ENCODE peak calls at places on chromosomes 12 and 14, in eight cellular contexts. One of them, this sample, is unnamed.
A peak's percentile ranks its signal among the peaks of the same experiment; 100 is the strongest.

GRCh38 chr14:100907240-100907639 is 3.7 kb upstream of the RTL1 start:
- DNase-seq in fibroblast of lung: no peak
- DNase-seq in neuronal stem cell: no peak
- DNase-seq in lung: no peak
- DNase-seq in tibial artery: no peak
- DNase-seq in endodermal cell: no peak
- DNase-seq in pancreas: no peak
- DNase-seq in WERI-Rb-1: no peak
- DNase-seq in this sample: no peak

GRCh38 chr14:76636602-76637001 is 124.7 kb upstream of the VASH1 start:
- DNase-seq in fibroblast of lung: no peak
- DNase-seq in neuronal stem cell: no peak
- DNase-seq in lung: no peak
- DNase-seq in tibial artery: no peak
- DNase-seq in endodermal cell: no peak
- DNase-seq in pancreas: no peak
- DNase-seq in WERI-Rb-1: no peak
- DNase-seq in this sample: no peak

GRCh38 chr14:90969493-90970166 is 90.8 kb downstream of the RPS6KA5 start:
- DNase-seq in fibroblast of lung: peak; percentile 57
- DNase-seq in neuronal stem cell: no peak
- DNase-seq in lung: no peak
- DNase-seq in tibial artery: no peak
- DNase-seq in endodermal cell: no peak
- DNase-seq in pancreas: no peak
- DNase-seq in WERI-Rb-1: no peak
- DNase-seq in this sample: no peak

GRCh38 chr12:79685068-79685467 is 5.7 kb downstream of the PAWR start:
- DNase-seq in fibroblast of lung: peak; percentile 70
- DNase-seq in neuronal stem cell: no peak
- DNase-seq in lung: no peak
- DNase-seq in tibial artery: no peak
- DNase-seq in endodermal cell: no peak
- DNase-seq in pancreas: no peak
- DNase-seq in WERI-Rb-1: no peak
- DNase-seq in this sample: no peak

GRCh38 chr14:24279301-24280186 is 8.1 kb upstream of the RABGGTA start:
- DNase-seq in fibroblast of lung: no peak
- DNase-seq in neuronal stem cell: no peak
- DNase-seq in lung: no peak
- DNase-seq in tibial artery: no peak
- DNase-seq in endodermal cell: no peak
- DNase-seq in pancreas: peak; percentile 68
- DNase-seq in WERI-Rb-1: no peak
- DNase-seq in this sample: no peak

GRCh38 chr12:71731439-71732356 is 23.0 kb upstream of the RAB21 start:
- DNase-seq in fibroblast of lung: peak; percentile 15
- DNase-seq in neuronal stem cell: no peak
- DNase-seq in lung: no peak
- DNase-seq in tibial artery: no peak
- DNase-seq in endodermal cell: peak; percentile 85
- DNase-seq in pancreas: no peak
- DNase-seq in WERI-Rb-1: peak; percentile 30
- DNase-seq in this sample: peak; percentile 33

GRCh38 chr12:108515916-108516315 is 839 bp downstream of the FICD start:
- DNase-seq in fibroblast of lung: no peak
- DNase-seq in neuronal stem cell: no peak
- DNase-seq in lung: no peak
- DNase-seq in tibial artery: no peak
- DNase-seq in endodermal cell: peak; percentile 65
- DNase-seq in pancreas: peak; percentile 33
- DNase-seq in WERI-Rb-1: no peak
- DNase-seq in this sample: no peak

GRCh38 chr14:105072892-105073719 is 7.9 kb upstream of the GPR132 start:
- DNase-seq in fibroblast of lung: no peak
- DNase-seq in neuronal stem cell: no peak
- DNase-seq in lung: no peak
- DNase-seq in tibial artery: peak; percentile 56
- DNase-seq in endodermal cell: no peak
- DNase-seq in pancreas: no peak
- DNase-seq in WERI-Rb-1: no peak
- DNase-seq in this sample: no peak

GRCh38 chr12:100215209-100215608 is 14.6 kb downstream of the ACTR6 start:
- DNase-seq in fibroblast of lung: no peak
- DNase-seq in neuronal stem cell: no peak
- DNase-seq in lung: no peak
- DNase-seq in tibial artery: no peak
- DNase-seq in endodermal cell: no peak
- DNase-seq in pancreas: no peak
- DNase-seq in WERI-Rb-1: no peak
- DNase-seq in this sample: no peak

GRCh38 chr14:64763801-64764511 is 59.7 kb downstream of the PLEKHG3 start:
- DNase-seq in fibroblast of lung: peak; percentile 26
- DNase-seq in neuronal stem cell: no peak
- DNase-seq in lung: no peak
- DNase-seq in tibial artery: peak; percentile 77
- DNase-seq in endodermal cell: peak; percentile 66
- DNase-seq in pancreas: no peak
- DNase-seq in WERI-Rb-1: peak; percentile 70
- DNase-seq in this sample: peak; percentile 41

GRCh38 chr14:68232643-68233055 is 413.1 kb downstream of the RAD51B start:
- DNase-seq in fibroblast of lung: peak; percentile 97
- DNase-seq in neuronal stem cell: no peak
- DNase-seq in lung: peak; percentile 49
- DNase-seq in tibial artery: peak; percentile 75
- DNase-seq in endodermal cell: no peak
- DNase-seq in pancreas: peak; percentile 74
- DNase-seq in WERI-Rb-1: no peak
- DNase-seq in this sample: no peak

GRCh38 chr12:123469978-123470377 is 12.0 kb downstream of the SNRNP35 start:
- DNase-seq in fibroblast of lung: no peak
- DNase-seq in neuronal stem cell: no peak
- DNase-seq in lung: no peak
- DNase-seq in tibial artery: no peak
- DNase-seq in endodermal cell: no peak
- DNase-seq in pancreas: no peak
- DNase-seq in WERI-Rb-1: no peak
- DNase-seq in this sample: no peak

GRCh38 chr14:28709571-28710305 is 56.8 kb upstream of the FOXG1 start:
- DNase-seq in fibroblast of lung: no peak
- DNase-seq in neuronal stem cell: no peak
- DNase-seq in lung: no peak
- DNase-seq in tibial artery: no peak
- DNase-seq in endodermal cell: no peak
- DNase-seq in pancreas: no peak
- DNase-seq in WERI-Rb-1: no peak
- DNase-seq in this sample: peak; percentile 6

GRCh38 chr12:117718559-117718958 is 250.2 kb downstream of the KSR2 start:
- DNase-seq in fibroblast of lung: no peak
- DNase-seq in neuronal stem cell: no peak
- DNase-seq in lung: no peak
- DNase-seq in tibial artery: no peak
- DNase-seq in endodermal cell: no peak
- DNase-seq in pancreas: no peak
- DNase-seq in WERI-Rb-1: no peak
- DNase-seq in this sample: no peak

GRCh38 chr12:117875652-117876491 is 92.9 kb downstream of the KSR2 start:
- DNase-seq in fibroblast of lung: peak; percentile 2
- DNase-seq in neuronal stem cell: peak; percentile 83
- DNase-seq in lung: no peak
- DNase-seq in tibial artery: no peak
- DNase-seq in endodermal cell: peak; percentile 96
- DNase-seq in pancreas: no peak
- DNase-seq in WERI-Rb-1: no peak
- DNase-seq in this sample: peak; percentile 95

GRCh38 chr12:122423258-122424165 is 1.0 kb upstream of the CLIP1 start:
- DNase-seq in fibroblast of lung: peak; percentile 44
- DNase-seq in neuronal stem cell: peak; percentile 84
- DNase-seq in lung: peak; percentile 31
- DNase-seq in tibial artery: no peak
- DNase-seq in endodermal cell: peak; percentile 85
- DNase-seq in pancreas: no peak
- DNase-seq in WERI-Rb-1: peak; percentile 20
- DNase-seq in this sample: peak; percentile 88

GRCh38 chr14:55323910-55324309 is 52.7 kb downstream of the FBXO34 start:
- DNase-seq in fibroblast of lung: no peak
- DNase-seq in neuronal stem cell: no peak
- DNase-seq in lung: no peak
- DNase-seq in tibial artery: no peak
- DNase-seq in endodermal cell: no peak
- DNase-seq in pancreas: no peak
- DNase-seq in WERI-Rb-1: no peak
- DNase-seq in this sample: no peak

GRCh38 chr14:55327179-55327578 is 56.0 kb downstream of the FBXO34 start:
- DNase-seq in fibroblast of lung: no peak
- DNase-seq in neuronal stem cell: no peak
- DNase-seq in lung: no peak
- DNase-seq in tibial artery: no peak
- DNase-seq in endodermal cell: no peak
- DNase-seq in pancreas: no peak
- DNase-seq in WERI-Rb-1: no peak
- DNase-seq in this sample: no peak

GRCh38 chr14:55324812-55325211 is 53.6 kb downstream of the FBXO34 start:
- DNase-seq in fibroblast of lung: no peak
- DNase-seq in neuronal stem cell: no peak
- DNase-seq in lung: no peak
- DNase-seq in tibial artery: no peak
- DNase-seq in endodermal cell: no peak
- DNase-seq in pancreas: no peak
- DNase-seq in WERI-Rb-1: no peak
- DNase-seq in this sample: no peak

GRCh38 chr14:55329999-55330710 is 58.9 kb downstream of the FBXO34 start:
- DNase-seq in fibroblast of lung: peak; percentile 11
- DNase-seq in neuronal stem cell: no peak
- DNase-seq in lung: no peak
- DNase-seq in tibial artery: no peak
- DNase-seq in endodermal cell: no peak
- DNase-seq in pancreas: no peak
- DNase-seq in WERI-Rb-1: no peak
- DNase-seq in this sample: no peak

GRCh38 chr14:55328317-55328716 is 57.1 kb downstream of the FBXO34 start:
- DNase-seq in fibroblast of lung: no peak
- DNase-seq in neuronal stem cell: no peak
- DNase-seq in lung: no peak
- DNase-seq in tibial artery: no peak
- DNase-seq in endodermal cell: no peak
- DNase-seq in pancreas: no peak
- DNase-seq in WERI-Rb-1: no peak
- DNase-seq in this sample: no peak
- H3K27ac ChIP-seq in fibroblast of lung: no peak overlapping the region
- H3K27ac ChIP-seq in neuronal stem cell: no peak overlapping the region
- H3K27ac ChIP-seq in lung: no peak overlapping the region
- H3K27ac ChIP-seq in tibial artery: no peak overlapping the region
- H3K27ac ChIP-seq in endodermal cell: no peak overlapping the region
- H3K27ac ChIP-seq in pancreas: no peak overlapping the region
- H3K27ac ChIP-seq in WERI-Rb-1: no peak overlapping the region
- H3K27ac ChIP-seq in this sample: no peak overlapping the region

GRCh38 chr14:53228966-53229365 is 75.8 kb upstream of the DDHD1 start:
- DNase-seq in fibroblast of lung: no peak
- DNase-seq in neuronal stem cell: no peak
- DNase-seq in lung: no peak
- DNase-seq in tibial artery: no peak
- DNase-seq in endodermal cell: no peak
- DNase-seq in pancreas: no peak
- DNase-seq in WERI-Rb-1: no peak
- DNase-seq in this sample: no peak
- H3K9me3 ChIP-seq in fibroblast of lung: no peaks in the 10 kb centered on the region
- H3K9me3 ChIP-seq in neuronal stem cell: peaks cover 2% of the 10 kb centered on the region
- H3K9me3 ChIP-seq in lung: peaks cover 3% of the 10 kb centered on the region
- H3K9me3 ChIP-seq in tibial artery: no peaks in the 10 kb centered on the region
- H3K9me3 ChIP-seq in endodermal cell: peaks cover 28% of the 10 kb centered on the region
- H3K9me3 ChIP-seq in pancreas: no peaks in the 10 kb centered on the region
- H3K9me3 ChIP-seq in WERI-Rb-1: no peaks in the 10 kb centered on the region
- H3K9me3 ChIP-seq in this sample: no peaks in the 10 kb centered on the region

GRCh38 chr12:67772276-67773169 is 124.0 kb downstream of the DYRK2 start:
- DNase-seq in fibroblast of lung: peak; percentile 60
- DNase-seq in neuronal stem cell: peak; percentile 62
- DNase-seq in lung: no peak
- DNase-seq in tibial artery: no peak
- DNase-seq in endodermal cell: peak; percentile 96
- DNase-seq in pancreas: no peak
- DNase-seq in WERI-Rb-1: peak; percentile 57
- DNase-seq in this sample: peak; percentile 76
- H3K27ac ChIP-seq in fibroblast of lung: no peak overlapping the region
- H3K27ac ChIP-seq in neuronal stem cell: peak overlapping the region; percentile 71
- H3K27ac ChIP-seq in lung: peak overlapping the region; percentile 70
- H3K27ac ChIP-seq in tibial artery: peak overlapping the region; percentile 62
- H3K27ac ChIP-seq in endodermal cell: peak overlapping the region; percentile 87
- H3K27ac ChIP-seq in pancreas: no peak overlapping the region
- H3K27ac ChIP-seq in WERI-Rb-1: no peak overlapping the region
- H3K27ac ChIP-seq in this sample: peak overlapping the region; percentile 22

DNA sequence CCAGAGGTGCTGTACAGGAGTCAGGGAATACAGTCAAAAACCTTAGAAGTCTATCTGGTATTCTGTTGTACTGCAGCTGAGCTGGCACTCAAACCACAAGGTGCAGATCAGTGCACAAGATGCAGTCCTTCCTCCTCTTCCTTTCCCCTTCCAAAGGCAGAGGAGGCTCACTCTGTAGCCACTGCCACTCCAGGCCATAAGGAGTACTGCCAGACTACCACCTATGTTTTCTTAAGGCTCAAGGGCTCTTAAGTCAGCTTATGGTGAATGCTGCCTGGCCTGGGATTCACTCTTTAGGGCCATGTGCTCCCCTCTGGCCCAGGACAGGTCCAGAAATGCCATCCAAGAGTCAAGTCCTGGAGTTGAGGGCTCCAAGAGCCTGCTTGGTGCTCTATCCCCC is 200.3 kb downstream of the CRADD start:
- DNase-seq in fibroblast of lung: no peak
- DNase-seq in neuronal stem cell: no peak
- DNase-seq in lung: peak; percentile 26
- DNase-seq in tibial artery: no peak
- DNase-seq in endodermal cell: no peak
- DNase-seq in pancreas: no peak
- DNase-seq in WERI-Rb-1: no peak
- DNase-seq in this sample: no peak
- H3K9me3 ChIP-seq in fibroblast of lung: no peaks in the 10 kb centered on the region
- H3K9me3 ChIP-seq in neuronal stem cell: peaks cover 4% of the 10 kb centered on the region
- H3K9me3 ChIP-seq in lung: no peaks in the 10 kb centered on the region
- H3K9me3 ChIP-seq in tibial artery: no peaks in the 10 kb centered on the region
- H3K9me3 ChIP-seq in endodermal cell: peaks cover 38% of the 10 kb centered on the region
- H3K9me3 ChIP-seq in pancreas: no peaks in the 10 kb centered on the region
- H3K9me3 ChIP-seq in WERI-Rb-1: peaks cover 2% of the 10 kb centered on the region
- H3K9me3 ChIP-seq in this sample: peaks cover 5% of the 10 kb centered on the region

GRCh38 chr14:99793213-99794155 is at the start of gene EML1:
- DNase-seq in fibroblast of lung: peak; percentile 79
- DNase-seq in neuronal stem cell: peak; percentile 85
- DNase-seq in lung: peak; percentile 71
- DNase-seq in tibial artery: peak; percentile 91
- DNase-seq in endodermal cell: peak; percentile 91
- DNase-seq in pancreas: peak; percentile 88
- DNase-seq in WERI-Rb-1: peak; percentile 84
- DNase-seq in this sample: peak; percentile 96
- H3K27ac ChIP-seq in fibroblast of lung: peak within 1 kb of the TSS; percentile 69
- H3K27ac ChIP-seq in neuronal stem cell: peak within 1 kb of the TSS; percentile 90
- H3K27ac ChIP-seq in lung: peak within 1 kb of the TSS; percentile 72
- H3K27ac ChIP-seq in tibial artery: peak within 1 kb of the TSS; percentile 92
- H3K27ac ChIP-seq in endodermal cell: peak within 1 kb of the TSS; percentile 26
- H3K27ac ChIP-seq in pancreas: peak within 1 kb of the TSS; percentile 66
- H3K27ac ChIP-seq in WERI-Rb-1: peak within 1 kb of the TSS; percentile 75
- H3K27ac ChIP-seq in this sample: peak within 1 kb of the TSS; percentile 76

GRCh38 chr12:1881301-1881700 is 37.2 kb downstream of the CACNA2D4 start:
- DNase-seq in fibroblast of lung: no peak
- DNase-seq in neuronal stem cell: no peak
- DNase-seq in lung: no peak
- DNase-seq in tibial artery: no peak
- DNase-seq in endodermal cell: peak; percentile 32
- DNase-seq in pancreas: no peak
- DNase-seq in WERI-Rb-1: no peak
- DNase-seq in this sample: no peak
- H3K9me3 ChIP-seq in fibroblast of lung: no peaks in the 10 kb centered on the region
- H3K9me3 ChIP-seq in neuronal stem cell: no peaks in the 10 kb centered on the region
- H3K9me3 ChIP-seq in lung: no peaks in the 10 kb centered on the region
- H3K9me3 ChIP-seq in tibial artery: no peaks in the 10 kb centered on the region
- H3K9me3 ChIP-seq in endodermal cell: no peaks in the 10 kb centered on the region
- H3K9me3 ChIP-seq in pancreas: no peaks in the 10 kb centered on the region
- H3K9me3 ChIP-seq in WERI-Rb-1: no peaks in the 10 kb centered on the region
- H3K9me3 ChIP-seq in this sample: no peaks in the 10 kb centered on the region

This sample was measured in neural progenitor cell.